ENCODE peak calls at places on chromosomes 13 and 19, in seven cellular contexts. T, A, R, H, D, X and P are unnamed samples.

GRCh38 chr19:5331790-5332189 is 8.8 kb downstream of the PTPRS start:
- DNase-seq in T (no peak), R (no peak), H (no peak), D (no peak), X (no peak), A (no peak), P (no peak)

GRCh38 chr13:52125547-52125946 is 3.3 kb downstream of the NEK5 start:
- DNase-seq in R (no peak), A (no peak), D (no peak), H (no peak), T (no peak), X (no peak), P (no peak)

GRCh38 chr19:43518051-43518450 is 8.9 kb downstream of the ETHE1 start:
- DNase-seq in D (no peak), R (no peak), A (no peak), T (no peak), H (no peak), X (no peak), P (no peak)

GRCh38 chr13:33639640-33640080 is 178.3 kb upstream of the RFC3 start:
- DNase-seq in D (no peak), T (no peak), R (no peak), X (no peak), A (no peak), H (no peak), P (no peak)

GRCh38 chr19:13429563-13429962 is 76.7 kb downstream of the CACNA1A start:
- DNase-seq in R (no peak), T (no peak), A (no peak), X (no peak), H (no peak), D (no peak), P (no peak)

GRCh38 chr19:36652958-36653357 is 13.7 kb downstream of the ZNF461 start:
- DNase-seq in D (no peak), T (no peak), A (no peak), H (no peak), X (no peak), R (no peak), P (no peak)

GRCh38 chr19:38741670-38742069 is 2.6 kb downstream of the CAPN12 start:
- DNase-seq in T (no peak), X (no peak), R (no peak), D (no peak), H (no peak), A (peak; percentile 31), P (no peak)

GRCh38 chr19:7327802-7328201 is 20.9 kb upstream of the ARHGEF18 start:
- DNase-seq in H (no peak), T (no peak), A (no peak), R (no peak), D (no peak), X (no peak), P (no peak)

GRCh38 chr13:22703601-22704209 is 477.1 kb upstream of the SGCG start:
- DNase-seq in T (no peak), D (no peak), H (no peak), R (peak; percentile 40), A (no peak), X (no peak), P (peak; percentile 4)

GRCh38 chr19:46481947-46482346 is 10.6 kb upstream of the PNMA8A start:
- DNase-seq in T (no peak), D (no peak), X (no peak), R (no peak), H (no peak), A (no peak), P (no peak)

GRCh38 chr13:30905932-30906383 is at the start of gene MEDAG:
- DNase-seq in R (no peak), X (peak; percentile 17), H (no peak), D (no peak), A (peak; percentile 90), T (no peak), P (no peak)

GRCh38 chr19:38229585-38230073 is 5.6 kb upstream of the DPF1 start:
- DNase-seq in T (no peak), A (peak; percentile 90), H (peak; percentile 79), D (peak; percentile 47), X (peak; percentile 35), R (peak; percentile 85), P (no peak)

GRCh38 chr13:45385912-45386311 is 32.3 kb downstream of the SLC25A30 start:
- DNase-seq in X (no peak), D (no peak), A (no peak), R (no peak), T (no peak), H (no peak), P (no peak)

GRCh38 chr19:56987184-56987583 is 132.6 kb upstream of the USP29 start:
- DNase-seq in X (no peak), D (no peak), T (no peak), A (no peak), H (no peak), R (no peak), P (no peak)

GRCh38 chr13:27064252-27064995 is 107.2 kb downstream of the USP12 start:
- DNase-seq in X (no peak), T (no peak), R (no peak), H (no peak), D (no peak), A (no peak), P (no peak)

GRCh38 chr19:1408300-1409203 is 1.2 kb downstream of the DAZAP1 start:
- DNase-seq in R (no peak), D (peak; percentile 51), T (no peak), A (peak; percentile 92), H (peak; percentile 59), X (peak; percentile 55), P (no peak)

GRCh38 chr19:53768401-53768800 is 55.7 kb downstream of the NLRP12 start:
- DNase-seq in D (no peak), H (no peak), X (no peak), R (no peak), T (no peak), A (peak; percentile 65), P (no peak)

GRCh38 chr13:21684576-21684975 is 13.7 kb downstream of the FGF9 start:
- DNase-seq in R (no peak), D (no peak), T (no peak), X (no peak), A (no peak), H (no peak), P (no peak)

GRCh38 chr13:37453246-37453645 is 145.3 kb downstream of the POSTN start:
- DNase-seq in R (no peak), X (no peak), H (no peak), D (no peak), T (no peak), A (no peak), P (no peak)

GRCh38 chr19:49971991-49972401 is 11.0 kb upstream of the SIGLEC11 start:
- DNase-seq in X (no peak), T (no peak), D (peak; percentile 61), R (no peak), H (no peak), A (no peak), P (no peak)

GRCh38 chr19:13834308-13834790 is 39.1 kb downstream of the ZSWIM4 start:
- DNase-seq in X (no peak), T (no peak), D (no peak), A (no peak), R (no peak), H (no peak), P (no peak)

GRCh38 chr19:51066816-51067215 is 1.9 kb upstream of the KLK13 start:
- DNase-seq in X (no peak), D (no peak), T (no peak), A (no peak), R (no peak), H (no peak), P (no peak)

GRCh38 chr19:51066393-51066792 is 1.5 kb upstream of the KLK13 start:
- DNase-seq in T (no peak), D (peak; percentile 17), R (no peak), A (no peak), H (no peak), X (no peak), P (no peak)

GRCh38 chr19:51070334-51070886 is 5.5 kb upstream of the KLK13 start:
- DNase-seq in H (no peak), T (no peak), D (no peak), X (no peak), R (no peak), A (no peak), P (no peak)

GRCh38 chr19:51075998-51076397 is 6.7 kb downstream of the KLK14 start:
- DNase-seq in H (no peak), R (no peak), D (no peak), T (no peak), X (no peak), A (no peak), P (no peak)

GRCh38 chr19:51071006-51071405 is 6.1 kb upstream of the KLK13 start:
- DNase-seq in T (no peak), X (no peak), H (no peak), A (no peak), R (no peak), D (peak; percentile 53), P (no peak)
- TF ChIP-seq POLR2AphosphoS5 in T (no peak), X (no peak), H (no peak), A (no peak), R (no peak), D (peak; percentile 31), P (no peak)

GRCh38 chr13:28984825-28985224 is 164.7 kb downstream of the MTUS2 start:
- DNase-seq in X (no peak), H (no peak), A (no peak), T (no peak), R (no peak), D (no peak), P (no peak)
- H3K27ac ChIP-seq in X (no peak overlapping the region), H (no peak overlapping the region), A (no peak overlapping the region), T (no peak overlapping the region), R (no peak overlapping the region), D (no peak overlapping the region), P (no peak overlapping the region)

GRCh38 chr13:103350147-103350546 is 283.9 kb upstream of the SLC10A2 start:
- DNase-seq in D (no peak), T (no peak), X (no peak), A (no peak), R (no peak), H (no peak), P (no peak)

GRCh38 chr13:103351035-103351828 is 285.0 kb upstream of the SLC10A2 start:
- DNase-seq in R (no peak), H (peak; percentile 62), A (no peak), D (no peak), X (peak; percentile 10), T (no peak), P (no peak)

GRCh38 chr13:103358245-103358932 is 292.2 kb upstream of the SLC10A2 start:
- DNase-seq in A (no peak), R (no peak), D (no peak), X (no peak), H (no peak), T (no peak), P (no peak)

GRCh38 chr13:103356226-103356864 is 290.1 kb upstream of the SLC10A2 start:
- DNase-seq in T (no peak), X (no peak), R (no peak), D (no peak), H (no peak), A (no peak), P (no peak)

GRCh38 chr13:103354189-103354588 is 288.0 kb upstream of the SLC10A2 start:
- DNase-seq in T (no peak), X (no peak), D (no peak), H (no peak), A (no peak), R (no peak), P (no peak)
- TF ChIP-seq POLR2AphosphoS5 in T (no peak), X (no peak), D (no peak), H (no peak), A (no peak), R (no peak), P (no peak)

DNA sequence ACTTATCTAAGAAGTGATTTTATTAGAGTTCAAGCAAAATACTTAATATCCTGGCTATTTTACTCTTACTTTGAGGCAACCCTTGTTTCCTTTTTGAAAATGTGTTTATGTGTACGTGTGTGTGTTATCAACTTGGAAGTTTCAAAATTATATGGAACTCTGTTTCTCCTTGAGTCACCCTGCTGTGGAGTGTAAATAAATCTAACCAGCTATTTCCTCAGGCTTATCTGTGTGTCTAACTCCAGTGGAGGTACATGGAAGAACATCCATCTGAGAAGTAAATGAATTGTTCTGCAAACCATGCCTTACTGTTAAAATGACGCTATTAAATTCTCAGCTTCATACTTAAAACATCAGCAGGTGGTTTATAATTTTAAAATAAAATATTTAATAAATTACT is 583.4 kb upstream of the SLITRK5 start:
- DNase-seq in X (no peak), H (no peak), D (no peak), T (no peak), A (no peak), R (no peak), P (no peak)
- H3K27ac ChIP-seq in X (no peak overlapping the region), H (no peak overlapping the region), D (no peak overlapping the region), T (no peak overlapping the region), A (no peak overlapping the region), R (no peak overlapping the region), P (no peak overlapping the region)